ENCODE peak calls at places on chromosomes 3 and 15, in ten cellular contexts. G, T, P, K, V, C, Y, U, N and J are unnamed samples.

GRCh38 chr3:48187579-48188265 is 495 bp downstream of the CDC25A start:
- DNase-seq in Y (peak), N (peak), P (no peak), T (peak), G (no peak), U (no peak), V (no peak), K (no peak), C (peak), J (no peak)

GRCh38 chr3:42600958-42601675 is 631 bp downstream of the NKTR start:
- DNase-seq in T (peak), C (peak), U (peak), N (peak), V (peak), K (peak), Y (peak), G (peak), P (peak), J (peak)

GRCh38 chr3:184539801-184540440 is 21.7 kb upstream of the EPHB3 start:
- DNase-seq in V (no peak), K (no peak), C (no peak), T (no peak), P (no peak), Y (no peak), U (no peak), N (no peak), G (no peak), J (no peak)

GRCh38 chr15:60054472-60054871 is 50.4 kb downstream of the FOXB1 start:
- DNase-seq in K (no peak), N (no peak), P (no peak), G (no peak), V (no peak), C (no peak), Y (no peak), T (no peak), U (peak), J (no peak)

GRCh38 chr3:53630547-53630946 is 136.1 kb downstream of the CACNA1D start:
- DNase-seq in K (no peak), U (no peak), Y (no peak), G (no peak), V (no peak), C (no peak), P (no peak), N (no peak), T (no peak), J (no peak)

GRCh38 chr15:73596214-73596613 is 37.0 kb downstream of the NPTN start:
- DNase-seq in U (peak), G (no peak), T (no peak), K (no peak), P (no peak), V (no peak), C (no peak), Y (no peak), N (no peak), J (no peak)

GRCh38 chr3:88809993-88810392 is 297.4 kb upstream of the EPHA3 start:
- DNase-seq in K (no peak), T (peak), P (no peak), G (no peak), U (no peak), V (no peak), Y (peak), C (no peak), N (no peak), J (no peak)

GRCh38 chr3:38247366-38248035 is 18.1 kb upstream of the SLC22A13 start:
- DNase-seq in P (peak), K (peak), C (no peak), U (peak), N (no peak), T (peak), G (no peak), Y (peak), V (no peak), J (peak)

GRCh38 chr3:114846779-114847178 is 300.3 kb downstream of the ZBTB20 start:
- DNase-seq in G (no peak), Y (no peak), V (no peak), U (no peak), P (peak), T (peak), N (peak), C (no peak), K (peak), J (no peak)

GRCh38 chr3:151282921-151283320 is 4.6 kb upstream of the P2RY14 start:
- DNase-seq in K (no peak), Y (peak), C (no peak), V (no peak), P (peak), U (peak), G (peak), N (peak), T (peak), J (peak)

GRCh38 chr3:123695731-123696640 is 111.1 kb upstream of the HACD2 start:
- DNase-seq in V (no peak), Y (no peak), C (no peak), G (no peak), K (no peak), U (no peak), P (no peak), N (no peak), T (no peak), J (no peak)

GRCh38 chr3:127754411-127755304 is 67.7 kb downstream of the MGLL start:
- DNase-seq in K (no peak), G (peak), N (no peak), C (no peak), U (no peak), T (no peak), V (no peak), Y (no peak), P (no peak), J (no peak)

GRCh38 chr3:95705786-95706418 is 1108.5 kb upstream of the EPHA6 start:
- DNase-seq in Y (no peak), N (no peak), U (peak), C (no peak), K (no peak), V (peak), G (peak), P (no peak), T (no peak), J (peak)

GRCh38 chr3:104367000-104367399 is 999.7 kb upstream of the ALCAM start:
- DNase-seq in K (no peak), P (no peak), C (no peak), N (no peak), G (no peak), Y (no peak), U (no peak), T (no peak), V (no peak), J (no peak)

GRCh38 chr3:15309662-15310335 is 22.6 kb downstream of the SH3BP5 start:
- DNase-seq in P (no peak), V (no peak), N (no peak), U (peak), C (no peak), Y (no peak), K (no peak), G (no peak), T (no peak), J (no peak)

GRCh38 chr3:57961828-57962447 is 46.3 kb upstream of the FLNB start:
- DNase-seq in P (peak), T (peak), G (no peak), K (no peak), N (no peak), Y (no peak), V (no peak), C (no peak), U (peak), J (no peak)